ENCODE peak calls at places on chromosomes 3 and 15, in eight cellular contexts. One of them, this sample, is unnamed.

GRCh38 chr15:75051161-75051560 is 27.8 kb downstream of the PPCDC start:
- DNase-seq in HepG2: no peak
- DNase-seq in endothelial cell of umbilical vein: no peak
- DNase-seq in SK-N-SH: no peak
- DNase-seq in GM12878: no peak
- DNase-seq in H1: no peak
- DNase-seq in K562: no peak
- DNase-seq in HCT116: no peak
- DNase-seq in this sample: no peak

GRCh38 chr3:189573004-189573403 is 58.2 kb upstream of the TP63 start:
- DNase-seq in H1: no peak
- DNase-seq in HepG2: no peak
- DNase-seq in K562: no peak
- DNase-seq in SK-N-SH: no peak
- DNase-seq in endothelial cell of umbilical vein: no peak
- DNase-seq in GM12878: peak; percentile 39
- DNase-seq in HCT116: no peak
- DNase-seq in this sample: no peak

GRCh38 chr3:33787328-33788009 is 11.0 kb upstream of the PDCD6IP start:
- DNase-seq in H1: peak; percentile 72
- DNase-seq in GM12878: no peak
- DNase-seq in K562: peak; percentile 50
- DNase-seq in HepG2: peak; percentile 65
- DNase-seq in SK-N-SH: peak; percentile 64
- DNase-seq in HCT116: peak; percentile 60
- DNase-seq in endothelial cell of umbilical vein: peak; percentile 71
- DNase-seq in this sample: peak; percentile 45

GRCh38 chr15:93164409-93164808 is 75.4 kb upstream of the RGMA start:
- DNase-seq in SK-N-SH: no peak
- DNase-seq in H1: no peak
- DNase-seq in HepG2: no peak
- DNase-seq in GM12878: no peak
- DNase-seq in HCT116: no peak
- DNase-seq in endothelial cell of umbilical vein: no peak
- DNase-seq in K562: no peak
- DNase-seq in this sample: no peak

GRCh38 chr15:27244047-27244446 is 273.1 kb downstream of the GABRG3 start:
- DNase-seq in SK-N-SH: no peak
- DNase-seq in K562: no peak
- DNase-seq in HepG2: no peak
- DNase-seq in HCT116: no peak
- DNase-seq in endothelial cell of umbilical vein: no peak
- DNase-seq in H1: no peak
- DNase-seq in GM12878: no peak
- DNase-seq in this sample: no peak

GRCh38 chr15:74432271-74432967 is 1.3 kb downstream of the SEMA7A start:
- DNase-seq in HepG2: no peak
- DNase-seq in endothelial cell of umbilical vein: no peak
- DNase-seq in SK-N-SH: no peak
- DNase-seq in H1: no peak
- DNase-seq in HCT116: no peak
- DNase-seq in K562: no peak
- DNase-seq in GM12878: no peak
- DNase-seq in this sample: no peak

GRCh38 chr3:182795383-182795782 is 2.1 kb downstream of the ATP11B start:
- DNase-seq in endothelial cell of umbilical vein: no peak
- DNase-seq in K562: peak; percentile 20
- DNase-seq in HCT116: no peak
- DNase-seq in HepG2: no peak
- DNase-seq in SK-N-SH: no peak
- DNase-seq in H1: no peak
- DNase-seq in GM12878: no peak
- DNase-seq in this sample: peak; percentile 70

GRCh38 chr3:187920871-187921270 is 175.6 kb upstream of the BCL6 start:
- DNase-seq in K562: no peak
- DNase-seq in HepG2: no peak
- DNase-seq in HCT116: no peak
- DNase-seq in endothelial cell of umbilical vein: no peak
- DNase-seq in SK-N-SH: no peak
- DNase-seq in GM12878: no peak
- DNase-seq in H1: no peak
- DNase-seq in this sample: no peak

GRCh38 chr3:179668429-179668828 is 15.6 kb downstream of the USP13 start:
- DNase-seq in endothelial cell of umbilical vein: no peak
- DNase-seq in GM12878: no peak
- DNase-seq in HepG2: no peak
- DNase-seq in H1: peak; percentile 10
- DNase-seq in HCT116: no peak
- DNase-seq in SK-N-SH: no peak
- DNase-seq in K562: no peak
- DNase-seq in this sample: no peak

GRCh38 chr15:29695486-29696167 is 126.6 kb downstream of the TJP1 start:
- DNase-seq in H1: no peak
- DNase-seq in HepG2: peak; percentile 37
- DNase-seq in K562: no peak
- DNase-seq in endothelial cell of umbilical vein: no peak
- DNase-seq in GM12878: no peak
- DNase-seq in SK-N-SH: no peak
- DNase-seq in HCT116: no peak
- DNase-seq in this sample: no peak

GRCh38 chr3:71690222-71690821 is 34.9 kb downstream of the EIF4E3 start:
- DNase-seq in HepG2: no peak
- DNase-seq in H1: no peak
- DNase-seq in K562: no peak
- DNase-seq in endothelial cell of umbilical vein: no peak
- DNase-seq in HCT116: no peak
- DNase-seq in GM12878: no peak
- DNase-seq in SK-N-SH: no peak
- DNase-seq in this sample: no peak

GRCh38 chr15:92166029-92166428 is 227.7 kb upstream of the ST8SIA2 start:
- DNase-seq in GM12878: no peak
- DNase-seq in K562: no peak
- DNase-seq in SK-N-SH: no peak
- DNase-seq in HCT116: no peak
- DNase-seq in HepG2: no peak
- DNase-seq in H1: no peak
- DNase-seq in endothelial cell of umbilical vein: no peak
- DNase-seq in this sample: no peak

GRCh38 chr3:104846270-104846669 is 520.4 kb upstream of the ALCAM start:
- DNase-seq in SK-N-SH: no peak
- DNase-seq in H1: no peak
- DNase-seq in K562: no peak
- DNase-seq in HepG2: no peak
- DNase-seq in HCT116: no peak
- DNase-seq in endothelial cell of umbilical vein: no peak
- DNase-seq in GM12878: no peak
- DNase-seq in this sample: no peak

GRCh38 chr15:99895189-99895955 is 162.1 kb upstream of the LYSMD4 start:
- DNase-seq in K562: no peak
- DNase-seq in H1: no peak
- DNase-seq in SK-N-SH: no peak
- DNase-seq in endothelial cell of umbilical vein: no peak
- DNase-seq in GM12878: peak; percentile 66
- DNase-seq in HepG2: no peak
- DNase-seq in HCT116: no peak
- DNase-seq in this sample: no peak

GRCh38 chr15:31254431-31255175 is 72.0 kb upstream of the KLF13 start:
- DNase-seq in endothelial cell of umbilical vein: peak; percentile 76
- DNase-seq in GM12878: no peak
- DNase-seq in HepG2: no peak
- DNase-seq in K562: no peak
- DNase-seq in H1: no peak
- DNase-seq in HCT116: no peak
- DNase-seq in SK-N-SH: no peak
- DNase-seq in this sample: no peak

DNA sequence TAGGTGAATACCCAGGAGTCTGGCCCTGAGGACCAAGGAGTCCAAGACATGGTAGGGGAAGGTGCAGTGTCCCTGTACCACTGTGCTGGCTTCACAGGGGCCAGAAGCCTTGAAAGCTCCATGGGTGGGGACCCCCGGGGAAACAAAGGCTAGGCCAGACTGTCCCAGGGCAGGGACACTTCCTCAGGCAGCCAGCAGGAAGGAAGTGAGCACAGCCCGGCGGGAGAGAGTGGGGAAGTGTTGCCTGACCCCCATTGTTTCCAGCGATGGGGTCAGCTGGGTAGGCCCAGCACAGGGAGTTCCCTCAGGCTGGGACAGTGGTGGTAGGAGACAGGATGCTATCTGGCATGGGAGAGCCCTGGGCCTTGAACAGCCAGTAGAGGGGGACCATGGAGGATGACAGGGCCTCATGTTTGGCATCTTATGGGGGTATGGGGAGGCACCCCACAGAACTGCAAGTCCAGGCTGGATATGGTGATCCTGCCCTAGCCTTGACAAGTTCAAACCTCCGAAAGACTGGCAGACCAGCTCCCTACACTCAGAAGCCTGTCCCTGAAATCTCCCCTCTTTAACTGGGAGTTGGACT is 1.2 kb upstream of the HYAL2 start:
- DNase-seq in SK-N-SH: no peak
- DNase-seq in HepG2: no peak
- DNase-seq in H1: no peak
- DNase-seq in HCT116: no peak
- DNase-seq in K562: no peak
- DNase-seq in GM12878: no peak
- DNase-seq in endothelial cell of umbilical vein: peak; percentile 95
- DNase-seq in this sample: no peak
- TF ChIP-seq POLR2AphosphoS5 in SK-N-SH: peak; percentile 21
- TF ChIP-seq POLR2AphosphoS5 in HepG2: no peak
- TF ChIP-seq POLR2AphosphoS5 in H1: no peak
- TF ChIP-seq POLR2AphosphoS5 in HCT116: no peak
- TF ChIP-seq POLR2AphosphoS5 in K562: no peak
- TF ChIP-seq POLR2AphosphoS5 in GM12878: no peak
- TF ChIP-seq POLR2AphosphoS5 in endothelial cell of umbilical vein: peak; percentile 98
- TF ChIP-seq POLR2AphosphoS5 in this sample: no peak

GRCh38 chr15:70321106-70321809 is 223.5 kb upstream of the TLE3 start:
- DNase-seq in GM12878: no peak
- DNase-seq in K562: no peak
- DNase-seq in H1: peak; percentile 22
- DNase-seq in SK-N-SH: no peak
- DNase-seq in HepG2: no peak
- DNase-seq in endothelial cell of umbilical vein: peak; percentile 19
- DNase-seq in HCT116: no peak
- DNase-seq in this sample: no peak

GRCh38 chr15:70320077-70320830 is 222.5 kb upstream of the TLE3 start:
- DNase-seq in H1: no peak
- DNase-seq in endothelial cell of umbilical vein: peak; percentile 30
- DNase-seq in K562: no peak
- DNase-seq in HCT116: no peak
- DNase-seq in HepG2: no peak
- DNase-seq in SK-N-SH: no peak
- DNase-seq in GM12878: no peak
- DNase-seq in this sample: no peak

GRCh38 chr15:70318594-70318993 is 220.9 kb upstream of the TLE3 start:
- DNase-seq in endothelial cell of umbilical vein: no peak
- DNase-seq in GM12878: no peak
- DNase-seq in K562: no peak
- DNase-seq in H1: no peak
- DNase-seq in SK-N-SH: no peak
- DNase-seq in HepG2: no peak
- DNase-seq in HCT116: no peak
- DNase-seq in this sample: no peak

GRCh38 chr15:70318996-70319465 is 221.3 kb upstream of the TLE3 start:
- DNase-seq in SK-N-SH: no peak
- DNase-seq in HepG2: no peak
- DNase-seq in endothelial cell of umbilical vein: no peak
- DNase-seq in GM12878: no peak
- DNase-seq in K562: no peak
- DNase-seq in HCT116: no peak
- DNase-seq in H1: no peak
- DNase-seq in this sample: no peak

DNA sequence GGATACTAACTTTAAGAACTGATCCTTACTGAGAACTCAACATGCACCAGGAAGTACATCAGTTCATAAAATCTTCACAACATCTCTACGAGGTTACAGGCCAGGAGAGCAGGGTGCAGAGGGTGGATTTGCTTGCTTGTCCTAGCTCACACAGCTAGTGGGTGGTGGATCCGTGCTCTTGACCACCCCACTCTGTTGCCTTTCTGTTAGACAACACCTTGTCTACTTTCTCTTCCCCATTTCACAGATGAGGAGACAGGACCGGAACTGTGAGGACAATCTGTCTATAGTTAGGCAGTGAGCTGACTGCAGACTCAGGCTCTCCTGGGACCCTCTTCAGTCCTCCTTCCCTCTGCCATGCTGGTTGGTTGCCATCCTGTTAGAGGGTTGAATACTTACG is 221.7 kb upstream of the TLE3 start:
- DNase-seq in endothelial cell of umbilical vein: no peak
- DNase-seq in K562: no peak
- DNase-seq in HepG2: no peak
- DNase-seq in SK-N-SH: no peak
- DNase-seq in H1: no peak
- DNase-seq in HCT116: no peak
- DNase-seq in GM12878: peak; percentile 86
- DNase-seq in this sample: no peak
- H3K9ac ChIP-seq in endothelial cell of umbilical vein: no peak overlapping the region
- H3K9ac ChIP-seq in K562: no peak overlapping the region
- H3K9ac ChIP-seq in HepG2: no peak overlapping the region
- H3K9ac ChIP-seq in SK-N-SH: peak overlapping the region; percentile 2
- H3K9ac ChIP-seq in H1: no peak overlapping the region
- H3K9ac ChIP-seq in HCT116: no peak overlapping the region
- H3K9ac ChIP-seq in GM12878: peak overlapping the region; percentile 23
- H3K9ac ChIP-seq in this sample: no peak overlapping the region

GRCh38 chr3:5160926-5161858 is 26.3 kb upstream of the EDEM1 start:
- DNase-seq in endothelial cell of umbilical vein: no peak
- DNase-seq in SK-N-SH: peak; percentile 8
- DNase-seq in H1: no peak
- DNase-seq in GM12878: no peak
- DNase-seq in HepG2: no peak
- DNase-seq in K562: no peak
- DNase-seq in HCT116: peak; percentile 1
- DNase-seq in this sample: no peak
- H3K27ac ChIP-seq in endothelial cell of umbilical vein: no peak overlapping the region
- H3K27ac ChIP-seq in SK-N-SH: no peak overlapping the region
- H3K27ac ChIP-seq in H1: no peak overlapping the region
- H3K27ac ChIP-seq in GM12878: peak overlapping the region; percentile 23
- H3K27ac ChIP-seq in HepG2: no peak overlapping the region
- H3K27ac ChIP-seq in K562: no peak overlapping the region
- H3K27ac ChIP-seq in HCT116: peak overlapping the region; percentile 25
- H3K27ac ChIP-seq in this sample: no peak overlapping the region

GRCh38 chr3:175248832-175249231 is 389.7 kb downstream of the NAALADL2 start:
- DNase-seq in K562: no peak
- DNase-seq in HCT116: no peak
- DNase-seq in H1: no peak
- DNase-seq in SK-N-SH: no peak
- DNase-seq in GM12878: no peak
- DNase-seq in endothelial cell of umbilical vein: no peak
- DNase-seq in HepG2: no peak
- DNase-seq in this sample: no peak

GRCh38 chr3:175246766-175247165 is 387.6 kb downstream of the NAALADL2 start:
- DNase-seq in HCT116: no peak
- DNase-seq in SK-N-SH: no peak
- DNase-seq in GM12878: no peak
- DNase-seq in HepG2: no peak
- DNase-seq in endothelial cell of umbilical vein: no peak
- DNase-seq in K562: no peak
- DNase-seq in H1: no peak
- DNase-seq in this sample: no peak

GRCh38 chr3:175246234-175246633 is 387.1 kb downstream of the NAALADL2 start:
- DNase-seq in H1: no peak
- DNase-seq in endothelial cell of umbilical vein: no peak
- DNase-seq in GM12878: no peak
- DNase-seq in HepG2: no peak
- DNase-seq in HCT116: no peak
- DNase-seq in K562: no peak
- DNase-seq in SK-N-SH: no peak
- DNase-seq in this sample: no peak

GRCh38 chr3:175247629-175248028 is 388.5 kb downstream of the NAALADL2 start:
- DNase-seq in SK-N-SH: no peak
- DNase-seq in H1: no peak
- DNase-seq in HCT116: no peak
- DNase-seq in HepG2: no peak
- DNase-seq in K562: no peak
- DNase-seq in endothelial cell of umbilical vein: no peak
- DNase-seq in GM12878: no peak
- DNase-seq in this sample: no peak
- TF ChIP-seq POLR2AphosphoS5 in SK-N-SH: no peak
- TF ChIP-seq POLR2AphosphoS5 in H1: no peak
- TF ChIP-seq POLR2AphosphoS5 in HCT116: no peak
- TF ChIP-seq POLR2AphosphoS5 in HepG2: no peak
- TF ChIP-seq POLR2AphosphoS5 in K562: no peak
- TF ChIP-seq POLR2AphosphoS5 in endothelial cell of umbilical vein: no peak
- TF ChIP-seq POLR2AphosphoS5 in GM12878: peak; percentile 39
- TF ChIP-seq POLR2AphosphoS5 in this sample: no peak